ENCODE peak calls at places on chromosomes 12 and 14, in four cellular contexts. C, L, N and H are unnamed samples.

GRCh38 chr12:44960856-44961255 is 84.7 kb upstream of the NELL2 start:
- DNase-seq in C (no peak), L (no peak), N (peak; percentile 33), H (peak; percentile 64)

GRCh38 chr14:74713395-74713735 is 421 bp downstream of the FCF1 start:
- DNase-seq in C (no peak), L (no peak), N (no peak), H (no peak)

GRCh38 chr12:30813741-30814687 is 59.3 kb upstream of the CAPRIN2 start:
- DNase-seq in N (no peak), C (peak; percentile 27), L (no peak), H (no peak)

GRCh38 chr14:68394113-68394718 is 398.7 kb downstream of the ZFP36L1 start:
- DNase-seq in L (no peak), C (no peak), N (no peak), H (no peak)

GRCh38 chr12:22282283-22282682 is 52.2 kb downstream of the ST8SIA1 start:
- DNase-seq in C (peak; percentile 69), N (no peak), L (no peak), H (no peak)

GRCh38 chr14:94945615-94946014 is 175.7 kb upstream of the GSC start:
- DNase-seq in C (no peak), N (no peak), L (peak; percentile 46), H (no peak)

GRCh38 chr12:104576980-104577925 is 120.5 kb downstream of the CHST11 start:
- DNase-seq in L (no peak), C (no peak), N (no peak), H (no peak)

GRCh38 chr12:95416111-95416636 is 57.8 kb upstream of the METAP2 start:
- DNase-seq in N (no peak), L (no peak), C (no peak), H (no peak)

GRCh38 chr12:122067966-122068365 is 10.6 kb upstream of the MLXIP start:
- DNase-seq in N (no peak), L (peak; percentile 70), C (peak; percentile 73), H (no peak)

GRCh38 chr12:70774055-70774454 is 136.8 kb upstream of the PTPRB start:
- DNase-seq in L (no peak), N (no peak), C (no peak), H (no peak)

GRCh38 chr12:124296916-124297351 is 2.0 kb downstream of the RFLNA start:
- DNase-seq in C (no peak), L (no peak), N (no peak), H (no peak)

GRCh38 chr12:95532851-95533250 is 18.4 kb downstream of the USP44 start:
- DNase-seq in C (no peak), L (no peak), N (no peak), H (no peak)

GRCh38 chr14:75978249-75978731 is 3.5 kb downstream of the TGFB3 start:
- DNase-seq in L (peak; percentile 46), N (no peak), C (peak; percentile 31), H (no peak)

GRCh38 chr12:57454566-57455373 is at the start of gene INHBE:
- DNase-seq in N (no peak), L (no peak), C (peak; percentile 91), H (peak; percentile 96)

GRCh38 chr14:104431351-104431928 is 148.1 kb upstream of the C14orf180 start:
- DNase-seq in N (no peak), L (no peak), C (no peak), H (no peak)

GRCh38 chr12:28237423-28237822 is 47.2 kb downstream of the CCDC91 start:
- DNase-seq in C (no peak), L (no peak), N (no peak), H (peak; percentile 25)

GRCh38 chr12:123094349-123095073 is 56.4 kb downstream of the PITPNM2 start:
- DNase-seq in L (no peak), C (peak; percentile 93), N (peak; percentile 20), H (no peak)

GRCh38 chr14:102211240-102211639 is 71.5 kb downstream of the WDR20 start:
- DNase-seq in L (no peak), N (no peak), C (no peak), H (no peak)

GRCh38 chr12:12946686-12947355 is 5.1 kb downstream of the GPRC5D start:
- DNase-seq in N (no peak), L (no peak), C (no peak), H (no peak)

GRCh38 chr12:80121661-80122060 is 22.3 kb downstream of the OTOGL start:
- DNase-seq in C (no peak), L (no peak), N (no peak), H (no peak)

GRCh38 chr14:61452452-61452851 is 131.1 kb downstream of the PRKCH start:
- DNase-seq in L (peak; percentile 85), N (no peak), C (no peak), H (no peak)

GRCh38 chr12:68759852-68760251 is 13.9 kb downstream of the SLC35E3 start:
- DNase-seq in N (no peak), C (no peak), L (no peak), H (no peak)

GRCh38 chr14:74207943-74208342 is 31.3 kb upstream of the VSX2 start:
- DNase-seq in N (no peak), C (no peak), L (no peak), H (peak; percentile 54)

GRCh38 chr14:61752626-61753025 is 9.6 kb upstream of the SNAPC1 start:
- DNase-seq in N (no peak), L (no peak), C (peak; percentile 57), H (no peak)

GRCh38 chr12:92654929-92655328 is 47.9 kb upstream of the PLEKHG7 start:
- DNase-seq in C (peak; percentile 8), L (no peak), N (no peak), H (no peak)

GRCh38 chr12:108745641-108746040 is 14.3 kb upstream of the CORO1C start:
- DNase-seq in N (no peak), L (no peak), C (no peak), H (no peak)

GRCh38 chr12:92551853-92552397 is 150.9 kb upstream of the PLEKHG7 start:
- DNase-seq in C (no peak), N (no peak), L (no peak), H (no peak)

GRCh38 chr12:124646385-124647230 is 79.2 kb upstream of the NCOR2 start:
- DNase-seq in C (no peak), N (no peak), L (no peak), H (no peak)

GRCh38 chr12:108612788-108613282 is 15.0 kb upstream of the TMEM119 start:
- DNase-seq in L (no peak), N (no peak), C (no peak), H (peak; percentile 51)

GRCh38 chr14:101083564-101084435 is 180.3 kb upstream of the RTL1 start:
- DNase-seq in C (no peak), L (no peak), N (peak; percentile 50), H (peak; percentile 77)

GRCh38 chr14:24411468-24412454 is 13.0 kb downstream of the NYNRIN start:
- DNase-seq in N (peak; percentile 70), C (peak; percentile 69), L (peak; percentile 42), H (peak; percentile 56)

GRCh38 chr12:26091837-26092236 is 33.0 kb downstream of the BHLHE41 start:
- DNase-seq in L (no peak), N (no peak), C (no peak), H (peak; percentile 40)

GRCh38 chr12:11729439-11730150 is 80.1 kb downstream of the ETV6 start:
- DNase-seq in L (no peak), N (no peak), C (no peak), H (no peak)

GRCh38 chr12:109130755-109131521 is 14.6 kb downstream of the ACACB start:
- DNase-seq in N (no peak), C (no peak), L (no peak), H (no peak)

GRCh38 chr12:94230357-94230905 is 82.1 kb downstream of the PLXNC1 start:
- DNase-seq in L (peak; percentile 7), N (no peak), C (peak; percentile 23), H (no peak)

GRCh38 chr14:54493293-54493692 is 4.5 kb upstream of the GMFB start:
- DNase-seq in N (no peak), C (no peak), L (no peak), H (peak; percentile 34)